ENCODE peak calls at places on chromosome 6, in nine cellular contexts. C, A, T, P, W, F, U, Y and N are unnamed samples. For H3K9me3, the result is how much of the 10 kb centered on the place peaks cover.

GRCh38 chr6:24581084-24581669 is 64.8 kb downstream of the KIAA0319 start:
- DNase-seq in C (peak), A (peak), T (peak), P (peak), W (peak), F (peak), U (peak), Y (peak), N (peak)

GRCh38 chr6:82017316-82017715 is 230.2 kb downstream of the IBTK start:
- DNase-seq in C (no peak), A (no peak), T (no peak), P (no peak), W (no peak), F (no peak), U (no peak), Y (peak), N (no peak)

GRCh38 chr6:146990821-146991798 is 213.1 kb upstream of the STXBP5 start:
- DNase-seq in C (no peak), A (no peak), T (no peak), P (no peak), W (no peak), F (no peak), U (no peak), Y (no peak), N (no peak)

GRCh38 chr6:77105091-77105490 is 358.2 kb downstream of the HTR1B start:
- DNase-seq in C (no peak), A (no peak), T (no peak), P (no peak), W (no peak), F (no peak), U (no peak), Y (no peak), N (no peak)

GRCh38 chr6:47718571-47718970 is 20.2 kb downstream of the ADGRF4 start:
- DNase-seq in C (no peak), A (no peak), T (no peak), P (no peak), W (no peak), F (no peak), U (no peak), Y (no peak), N (no peak)

GRCh38 chr6:150627601-150628012 is 27.9 kb downstream of the PLEKHG1 start:
- DNase-seq in C (no peak), A (no peak), T (no peak), P (no peak), W (no peak), F (no peak), U (no peak), Y (no peak), N (no peak)

GRCh38 chr6:148851683-148852556 is 105.1 kb downstream of the UST start:
- DNase-seq in C (peak), A (no peak), T (no peak), P (no peak), W (peak), F (no peak), U (no peak), Y (peak), N (no peak)

GRCh38 chr6:81713205-81713604 is 39.3 kb downstream of the TENT5A start:
- DNase-seq in C (no peak), A (no peak), T (no peak), P (no peak), W (no peak), F (no peak), U (no peak), Y (no peak), N (no peak)

GRCh38 chr6:3385660-3386151 is 71.1 kb downstream of the SLC22A23 start:
- DNase-seq in C (no peak), A (no peak), T (no peak), P (no peak), W (no peak), F (no peak), U (peak), Y (no peak), N (no peak)

GRCh38 chr6:73566954-73567591 is 46.2 kb upstream of the EEF1A1 start:
- DNase-seq in C (peak), A (no peak), T (no peak), P (no peak), W (peak), F (peak), U (no peak), Y (peak), N (no peak)

GRCh38 chr6:134911532-134911931 is 38.4 kb downstream of the ALDH8A1 start:
- DNase-seq in C (no peak), A (no peak), T (peak), P (no peak), W (no peak), F (no peak), U (no peak), Y (no peak), N (no peak)

GRCh38 chr6:140107216-140107615 is 732.8 kb upstream of the CITED2 start:
- DNase-seq in C (no peak), A (no peak), T (no peak), P (no peak), W (no peak), F (no peak), U (no peak), Y (no peak), N (no peak)
- H3K9me3 ChIP-seq in C (under half), A (under half), T (under half), P (under half), W (under half), F (under half), U (under half), Y (under half), N (under half)

DNA sequence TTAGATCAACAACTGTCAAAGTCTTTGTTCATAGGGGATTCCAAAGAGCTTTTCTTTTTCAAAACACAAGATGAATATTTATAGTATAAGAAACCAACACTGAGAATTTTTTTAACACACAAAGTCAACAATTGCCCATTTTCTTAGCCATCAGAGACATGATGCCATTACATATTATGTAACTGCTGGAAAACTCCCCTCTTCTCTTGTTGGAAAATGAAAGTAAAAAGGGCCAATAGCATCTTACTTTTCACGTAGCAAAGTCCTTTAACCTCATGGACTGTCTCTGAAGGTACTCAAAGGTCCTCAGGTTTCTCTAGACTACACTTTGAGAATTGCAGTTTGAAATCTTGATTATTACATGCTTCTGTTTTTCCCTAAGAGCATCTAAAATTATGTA is 67.6 kb downstream of the LPA start:
- DNase-seq in C (no peak), A (no peak), T (no peak), P (no peak), W (no peak), F (no peak), U (no peak), Y (no peak), N (no peak)
- H3K9me3 ChIP-seq in C (under half), A (under half), T (under half), P (under half), W (under half), F (under half), U (under half), Y (under half), N (under half)

GRCh38 chr6:109059148-109059547 is 35.5 kb downstream of the SESN1 start:
- DNase-seq in C (no peak), A (no peak), T (no peak), P (no peak), W (no peak), F (no peak), U (no peak), Y (peak), N (no peak)
- H3K9me3 ChIP-seq in C (under half), A (under half), T (under half), P (under half), W (under half), F (under half), U (under half), Y (under half), N (under half)

GRCh38 chr6:88665131-88665530 is 298.3 kb downstream of the RNGTT start:
- DNase-seq in C (no peak), A (no peak), T (no peak), P (no peak), W (no peak), F (no peak), U (no peak), Y (no peak), N (no peak)

GRCh38 chr6:88662653-88663174 is 300.7 kb downstream of the RNGTT start:
- DNase-seq in C (no peak), A (no peak), T (no peak), P (no peak), W (no peak), F (no peak), U (no peak), Y (no peak), N (no peak)

GRCh38 chr6:88663801-88664200 is 299.6 kb downstream of the RNGTT start:
- DNase-seq in C (no peak), A (no peak), T (no peak), P (no peak), W (no peak), F (no peak), U (no peak), Y (no peak), N (no peak)

GRCh38 chr6:88662163-88662580 is 301.2 kb downstream of the RNGTT start:
- DNase-seq in C (peak), A (no peak), T (no peak), P (no peak), W (no peak), F (no peak), U (no peak), Y (peak), N (no peak)

GRCh38 chr6:88661136-88661535 is 302.3 kb downstream of the RNGTT start:
- DNase-seq in C (no peak), A (no peak), T (no peak), P (no peak), W (no peak), F (no peak), U (no peak), Y (no peak), N (no peak)
- H3K9me3 ChIP-seq in C (half or more), A (under half), T (under half), P (under half), W (under half), F (under half), U (under half), Y (under half), N (under half)

GRCh38 chr6:165146456-165146855 is 162.9 kb downstream of the C6orf118 start:
- DNase-seq in C (no peak), A (no peak), T (no peak), P (no peak), W (no peak), F (no peak), U (no peak), Y (no peak), N (no peak)
- H3K9me3 ChIP-seq in C (under half), A (under half), T (under half), P (under half), W (under half), F (under half), U (under half), Y (under half), N (under half)

GRCh38 chr6:322205-322930 is 30.1 kb downstream of the DUSP22 start:
- DNase-seq in C (no peak), A (peak), T (no peak), P (no peak), W (no peak), F (no peak), U (no peak), Y (no peak), N (no peak)

GRCh38 chr6:322940-323729 is 30.8 kb downstream of the DUSP22 start:
- DNase-seq in C (no peak), A (peak), T (no peak), P (no peak), W (no peak), F (no peak), U (no peak), Y (peak), N (no peak)

GRCh38 chr6:320351-321157 is 28.3 kb downstream of the DUSP22 start:
- DNase-seq in C (no peak), A (no peak), T (no peak), P (no peak), W (no peak), F (no peak), U (no peak), Y (peak), N (no peak)

GRCh38 chr6:319177-320131 is 27.2 kb downstream of the DUSP22 start:
- DNase-seq in C (no peak), A (peak), T (no peak), P (no peak), W (no peak), F (no peak), U (no peak), Y (peak), N (no peak)

GRCh38 chr6:321158-321438 is 28.8 kb downstream of the DUSP22 start:
- DNase-seq in C (no peak), A (no peak), T (no peak), P (no peak), W (no peak), F (no peak), U (no peak), Y (no peak), N (no peak)
- H3K9me3 ChIP-seq in C (under half), A (under half), T (half or more), P (under half), W (under half), F (under half), U (under half), Y (under half), N (under half)

DNA sequence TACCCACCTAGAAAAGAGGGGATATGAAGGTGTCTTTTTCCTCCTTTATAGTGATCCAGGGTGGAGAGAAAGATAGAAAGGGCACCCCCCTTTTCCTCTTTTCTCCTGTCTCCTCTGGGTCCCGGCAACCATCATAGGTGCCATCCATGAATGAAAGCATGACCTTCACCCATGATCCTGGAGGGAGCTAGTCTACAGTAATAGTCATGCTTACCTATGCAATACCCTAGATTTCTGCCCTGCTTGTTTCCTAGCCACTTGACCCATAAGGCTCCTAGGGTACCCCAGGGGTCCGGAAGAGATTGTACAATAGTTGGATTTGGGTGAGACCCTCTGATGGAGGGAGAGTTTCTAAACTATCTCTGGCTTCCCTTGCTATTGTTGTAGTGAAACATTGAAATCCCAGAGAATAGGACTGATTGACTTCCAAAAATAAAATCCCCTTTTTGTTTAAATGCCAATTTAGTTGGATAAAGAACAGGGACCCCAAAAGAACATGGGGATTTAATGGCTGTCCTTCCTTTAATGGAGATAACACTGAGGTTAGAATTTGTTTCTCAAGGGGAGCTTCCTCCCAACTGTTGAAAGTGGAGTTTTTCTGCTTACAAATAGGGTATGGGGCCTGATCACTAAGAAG is 366.8 kb upstream of the KHDRBS2 start:
- DNase-seq in C (no peak), A (no peak), T (no peak), P (no peak), W (no peak), F (no peak), U (no peak), Y (no peak), N (no peak)
- H3K9me3 ChIP-seq in C (half or more), A (under half), T (under half), P (under half), W (under half), F (under half), U (under half), Y (under half), N (under half)